ENCODE peak calls at places on chromosomes 12 and 14, in five cellular contexts. B, Z, I, X and K are unnamed samples.

GRCh38 chr14:69543341-69544249 is 31.1 kb downstream of the CCDC177 start:
- DNase-seq in B (peak), Z (peak), I (no peak), X (peak), K (peak)

GRCh38 chr14:98175436-98175835 is 1096.6 kb downstream of the BCL11B start:
- DNase-seq in B (no peak), Z (no peak), I (no peak), X (no peak), K (no peak)

GRCh38 chr14:49526101-49526500 is 60.1 kb downstream of the RPS29 start:
- DNase-seq in B (no peak), Z (no peak), I (no peak), X (no peak), K (no peak)

GRCh38 chr12:123032736-123033391 is 52.4 kb downstream of the ARL6IP4 start:
- DNase-seq in B (no peak), Z (no peak), I (peak), X (no peak), K (no peak)

GRCh38 chr12:55736780-55737580 is 5.9 kb upstream of the GDF11 start:
- DNase-seq in B (no peak), Z (peak), I (peak), X (peak), K (peak)

GRCh38 chr12:95674631-95675030 is 115.9 kb downstream of the NTN4 start:
- DNase-seq in B (no peak), Z (peak), I (peak), X (no peak), K (peak)

GRCh38 chr14:83894519-83894918 is 1635.4 kb upstream of the FLRT2 start:
- DNase-seq in B (no peak), Z (no peak), I (no peak), X (no peak), K (no peak)

GRCh38 chr14:22606380-22606779 is 8.3 kb downstream of the ABHD4 start:
- DNase-seq in B (no peak), Z (no peak), I (no peak), X (no peak), K (peak)

GRCh38 chr12:62647586-62647985 is 181.0 kb downstream of the MON2 start:
- DNase-seq in B (no peak), Z (peak), I (no peak), X (no peak), K (peak)

GRCh38 chr12:89138048-89138852 is 214.1 kb downstream of the DUSP6 start:
- DNase-seq in B (no peak), Z (peak), I (no peak), X (no peak), K (no peak)

GRCh38 chr12:49555631-49556390 is 12.1 kb downstream of the MCRS1 start:
- DNase-seq in B (no peak), Z (no peak), I (no peak), X (no peak), K (no peak)

GRCh38 chr14:53953002-53953827 is 3.4 kb downstream of the BMP4 start:
- DNase-seq in B (peak), Z (peak), I (peak), X (peak), K (peak)

GRCh38 chr12:29731556-29731955 is 52.2 kb downstream of the TMTC1 start:
- DNase-seq in B (no peak), Z (no peak), I (no peak), X (no peak), K (no peak)

GRCh38 chr14:67934087-67934486 is 114.5 kb downstream of the RAD51B start:
- DNase-seq in B (peak), Z (peak), I (peak), X (no peak), K (peak)

GRCh38 chr12:91640021-91640420 is 457.4 kb upstream of the DCN start:
- DNase-seq in B (no peak), Z (no peak), I (no peak), X (no peak), K (no peak)

GRCh38 chr12:72271741-72272661 is at the start of gene TRHDE:
- DNase-seq in B (no peak), Z (peak), I (peak), X (no peak), K (peak)

GRCh38 chr12:46386877-46387629 is 14.5 kb upstream of the SLC38A2 start:
- DNase-seq in B (no peak), Z (peak), I (no peak), X (no peak), K (peak)

GRCh38 chr12:51505363-51505762 is 80.7 kb downstream of the SLC4A8 start:
- DNase-seq in B (no peak), Z (no peak), I (no peak), X (no peak), K (no peak)
- TF ChIP-seq CTCF in B (no peak), Z (no peak), I (no peak), X (no peak), K (no peak)

DNA sequence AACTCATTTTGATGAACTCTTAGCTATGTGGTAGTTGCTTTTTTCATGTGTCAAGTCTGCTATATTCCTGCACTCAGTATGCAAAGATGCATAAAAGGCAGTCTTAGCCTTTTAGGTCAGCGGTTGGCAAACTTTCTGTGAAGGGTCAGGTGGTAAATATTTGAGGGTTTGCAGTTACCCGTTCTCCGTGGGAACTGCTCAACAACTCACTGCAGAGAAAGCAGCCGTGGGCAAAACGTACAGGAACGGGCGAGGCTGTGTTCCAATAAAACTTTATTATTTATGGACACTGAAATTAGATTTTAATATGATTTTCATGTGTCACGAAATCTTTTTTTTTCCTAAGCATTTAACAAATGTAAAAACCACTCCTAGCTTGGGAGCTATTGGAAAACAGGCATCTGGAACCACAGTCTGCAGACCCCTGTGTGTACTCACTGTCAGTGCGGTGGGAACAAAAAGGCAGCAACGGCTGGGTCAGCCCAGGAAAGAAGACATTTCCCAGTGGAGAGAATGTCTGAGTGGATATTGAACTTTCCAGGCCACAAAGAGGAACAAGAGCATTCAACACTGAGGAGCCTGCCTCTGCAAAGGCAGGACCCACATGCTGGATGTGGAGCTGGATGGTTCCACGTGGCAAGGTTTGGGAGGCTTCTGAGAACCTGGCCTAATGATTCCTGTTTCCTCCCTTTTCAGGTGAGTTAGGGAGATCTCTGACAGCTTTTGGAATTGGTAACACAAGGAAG is 3.5 kb upstream of the ACACB start:
- DNase-seq in B (no peak), Z (no peak), I (peak), X (no peak), K (no peak)
- H3K4me3 ChIP-seq in B (no peak), Z (no peak), I (peak), X (no peak), K (no peak)

DNA sequence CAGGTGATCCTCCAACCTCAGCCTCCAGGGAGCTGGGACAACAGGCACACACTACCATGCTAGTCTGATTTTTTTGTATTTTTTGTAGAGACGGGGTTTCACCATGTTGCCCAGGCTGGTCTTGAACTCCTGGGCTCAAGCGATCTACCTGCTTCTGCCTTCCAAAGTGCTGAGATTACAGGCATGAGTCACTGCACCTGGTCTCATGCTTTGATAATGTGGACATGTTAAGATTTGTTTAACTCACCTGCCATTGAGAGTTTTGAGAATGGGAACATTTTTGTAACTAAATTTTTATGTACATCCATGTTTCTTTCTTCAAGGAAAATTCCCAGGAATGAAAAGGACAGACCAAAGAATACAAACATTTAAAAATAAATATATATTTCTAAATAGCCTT is 121.2 kb downstream of the MIPOL1 start:
- DNase-seq in B (no peak), Z (no peak), I (no peak), X (no peak), K (no peak)
- TF ChIP-seq CTCF in B (no peak), Z (no peak), I (no peak), X (no peak), K (no peak)

DNA sequence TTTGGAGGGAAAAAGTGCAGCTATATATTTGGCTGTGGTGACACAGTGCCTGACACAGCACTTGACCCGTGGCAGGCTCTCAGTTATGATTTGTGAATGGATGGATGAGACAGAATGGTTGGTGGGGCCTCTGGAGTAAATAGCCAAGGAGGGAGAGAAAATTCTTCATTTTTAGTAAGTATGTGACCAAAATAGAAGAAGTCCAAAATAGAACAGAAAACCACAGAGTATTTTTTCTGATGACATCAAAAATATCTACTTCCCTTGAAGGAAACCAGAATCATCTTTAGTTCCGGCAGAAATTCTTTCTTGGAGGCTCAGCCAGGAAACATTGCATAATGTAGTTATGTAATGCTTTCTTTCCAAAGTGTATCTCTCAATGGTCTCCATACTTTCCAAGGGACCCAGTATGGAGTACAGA is 81.9 kb upstream of the WSCD2 start:
- DNase-seq in B (no peak), Z (peak), I (no peak), X (no peak), K (peak)
- H3K4me3 ChIP-seq in B (no peak), Z (no peak), I (no peak), X (no peak), K (no peak)

GRCh38 chr14:29089849-29090248 is 323.3 kb downstream of the FOXG1 start:
- DNase-seq in B (no peak), Z (no peak), I (no peak), X (no peak), K (no peak)

GRCh38 chr14:29085546-29085945 is 319.0 kb downstream of the FOXG1 start:
- DNase-seq in B (no peak), Z (peak), I (peak), X (no peak), K (peak)
- TF ChIP-seq CTCF in B (peak), Z (peak), I (peak), X (no peak), K (peak)

GRCh38 chr12:103469716-103470115 is 26.1 kb downstream of the C12orf42 start:
- DNase-seq in B (no peak), Z (no peak), I (no peak), X (no peak), K (no peak)
- H3K4me3 ChIP-seq in B (no peak), Z (no peak), I (no peak), X (no peak), K (no peak)